ENCODE peak calls at places on chromosomes 6 and 20, in nine cellular contexts. One of them, this sample, is unnamed.

GRCh38 chr6:6401401-6401800 is 80.9 kb upstream of the F13A1 start:
- DNase-seq in occipital lobe: no peak
- DNase-seq in kidney: no peak
- DNase-seq in stromal cell of bone marrow: no peak
- DNase-seq in OCI-M1: no peak
- DNase-seq in OCI-LY7: no peak
- DNase-seq in heart left ventricle: no peak
- DNase-seq in nephron progenitor cell: no peak
- DNase-seq in GM04504: no peak
- DNase-seq in this sample: no peak

GRCh38 chr6:44078795-44079671 is 48.2 kb downstream of the MRPL14 start:
- DNase-seq in occipital lobe: no peak
- DNase-seq in OCI-M1: no peak
- DNase-seq in GM04504: no peak
- DNase-seq in nephron progenitor cell: peak; percentile 79
- DNase-seq in kidney: no peak
- DNase-seq in OCI-LY7: peak; percentile 80
- DNase-seq in stromal cell of bone marrow: peak; percentile 54
- DNase-seq in heart left ventricle: peak; percentile 72
- DNase-seq in this sample: peak; percentile 79

GRCh38 chr20:1893721-1894470 is 1.3 kb upstream of the SIRPA start:
- DNase-seq in GM04504: no peak
- DNase-seq in nephron progenitor cell: peak; percentile 27
- DNase-seq in stromal cell of bone marrow: no peak
- DNase-seq in OCI-LY7: no peak
- DNase-seq in occipital lobe: no peak
- DNase-seq in OCI-M1: peak; percentile 71
- DNase-seq in heart left ventricle: peak; percentile 72
- DNase-seq in kidney: no peak
- DNase-seq in this sample: no peak

GRCh38 chr6:4929319-4929718 is 74.5 kb downstream of the RPP40 start:
- DNase-seq in kidney: no peak
- DNase-seq in GM04504: no peak
- DNase-seq in OCI-M1: no peak
- DNase-seq in heart left ventricle: no peak
- DNase-seq in OCI-LY7: no peak
- DNase-seq in stromal cell of bone marrow: no peak
- DNase-seq in occipital lobe: no peak
- DNase-seq in nephron progenitor cell: no peak
- DNase-seq in this sample: no peak

GRCh38 chr6:152368761-152369624 is 268.2 kb downstream of the SYNE1 start:
- DNase-seq in kidney: no peak
- DNase-seq in stromal cell of bone marrow: no peak
- DNase-seq in nephron progenitor cell: no peak
- DNase-seq in heart left ventricle: peak; percentile 40
- DNase-seq in occipital lobe: peak; percentile 52
- DNase-seq in OCI-M1: no peak
- DNase-seq in GM04504: no peak
- DNase-seq in OCI-LY7: no peak
- DNase-seq in this sample: no peak

GRCh38 chr6:41226752-41227151 is 1.4 kb upstream of the TREML4 start:
- DNase-seq in occipital lobe: no peak
- DNase-seq in nephron progenitor cell: peak; percentile 18
- DNase-seq in OCI-M1: no peak
- DNase-seq in GM04504: no peak
- DNase-seq in OCI-LY7: no peak
- DNase-seq in heart left ventricle: no peak
- DNase-seq in stromal cell of bone marrow: no peak
- DNase-seq in kidney: no peak
- DNase-seq in this sample: no peak

GRCh38 chr6:104862456-104862855 is 2.7 kb upstream of the HACE1 start:
- DNase-seq in OCI-LY7: no peak
- DNase-seq in stromal cell of bone marrow: no peak
- DNase-seq in GM04504: no peak
- DNase-seq in heart left ventricle: no peak
- DNase-seq in kidney: no peak
- DNase-seq in occipital lobe: no peak
- DNase-seq in OCI-M1: no peak
- DNase-seq in nephron progenitor cell: no peak
- DNase-seq in this sample: no peak

GRCh38 chr20:59020938-59021551 is 1.8 kb downstream of the TUBB1 start:
- DNase-seq in heart left ventricle: no peak
- DNase-seq in OCI-LY7: no peak
- DNase-seq in GM04504: no peak
- DNase-seq in kidney: no peak
- DNase-seq in stromal cell of bone marrow: no peak
- DNase-seq in OCI-M1: peak; percentile 95
- DNase-seq in nephron progenitor cell: no peak
- DNase-seq in occipital lobe: no peak
- DNase-seq in this sample: peak; percentile 1

GRCh38 chr6:166420351-166420750 is 37.6 kb upstream of the MPC1 start:
- DNase-seq in occipital lobe: no peak
- DNase-seq in OCI-M1: peak; percentile 50
- DNase-seq in heart left ventricle: no peak
- DNase-seq in OCI-LY7: no peak
- DNase-seq in stromal cell of bone marrow: peak; percentile 28
- DNase-seq in nephron progenitor cell: no peak
- DNase-seq in GM04504: peak; percentile 19
- DNase-seq in kidney: peak; percentile 23
- DNase-seq in this sample: no peak

GRCh38 chr20:23022849-23023248 is 12.3 kb upstream of the SSTR4 start:
- DNase-seq in kidney: no peak
- DNase-seq in heart left ventricle: no peak
- DNase-seq in nephron progenitor cell: no peak
- DNase-seq in OCI-LY7: no peak
- DNase-seq in GM04504: no peak
- DNase-seq in stromal cell of bone marrow: no peak
- DNase-seq in OCI-M1: no peak
- DNase-seq in occipital lobe: no peak
- DNase-seq in this sample: no peak

GRCh38 chr20:348972-349841 is 2.3 kb downstream of the NRSN2 start:
- DNase-seq in heart left ventricle: no peak
- DNase-seq in GM04504: no peak
- DNase-seq in OCI-M1: no peak
- DNase-seq in occipital lobe: no peak
- DNase-seq in nephron progenitor cell: no peak
- DNase-seq in stromal cell of bone marrow: no peak
- DNase-seq in kidney: no peak
- DNase-seq in OCI-LY7: no peak
- DNase-seq in this sample: no peak

GRCh38 chr6:89438248-89438647 is 5.3 kb downstream of the ANKRD6 start:
- DNase-seq in OCI-LY7: no peak
- DNase-seq in nephron progenitor cell: no peak
- DNase-seq in occipital lobe: no peak
- DNase-seq in stromal cell of bone marrow: no peak
- DNase-seq in GM04504: no peak
- DNase-seq in kidney: no peak
- DNase-seq in OCI-M1: peak; percentile 40
- DNase-seq in heart left ventricle: no peak
- DNase-seq in this sample: no peak